ENCODE peak calls at places on chromosomes 4 and X, in six cellular contexts. U is aorta, X is fibroblast of lung, S is left lung, O is MM.1S, P is astrocyte of the spinal cord. C is an unnamed sample.

GRCh38 chrX:71017396-71017939 is 50.7 kb downstream of the SNX12 start:
- DNase-seq in X (peak), O (no peak), P (peak), U (no peak), S (no peak), C (no peak)

GRCh38 chr4:78581626-78582025 is 30.1 kb downstream of the ANXA3 start:
- DNase-seq in O (no peak), P (no peak), X (no peak), S (no peak), U (peak), C (no peak)

GRCh38 chr4:105257817-105258495 is 111.3 kb downstream of the TET2 start:
- DNase-seq in O (no peak), X (no peak), U (no peak), P (no peak), S (no peak), C (no peak)

GRCh38 chr4:8730681-8731080 is 138.1 kb downstream of the CPZ start:
- DNase-seq in P (no peak), S (peak), U (no peak), X (no peak), O (no peak), C (no peak)

GRCh38 chr4:86640469-86640868 is 46.4 kb downstream of the PTPN13 start:
- DNase-seq in X (peak), O (no peak), S (no peak), U (no peak), P (peak), C (no peak)

GRCh38 chr4:107167051-107167450 is 130.9 kb upstream of the DKK2 start:
- DNase-seq in O (no peak), S (no peak), U (no peak), X (no peak), P (no peak), C (no peak)

GRCh38 chrX:108131471-108131870 is 39.9 kb downstream of the ATG4A start:
- DNase-seq in O (no peak), X (peak), S (no peak), U (no peak), P (peak), C (no peak)

GRCh38 chr4:159178147-159178541 is 75.3 kb downstream of the RAPGEF2 start:
- DNase-seq in P (peak), O (no peak), S (no peak), X (peak), U (no peak), C (no peak)

GRCh38 chr4:123435246-123436113 is 38.9 kb downstream of the SPRY1 start:
- DNase-seq in P (no peak), S (no peak), U (no peak), O (no peak), X (no peak), C (no peak)

GRCh38 chrX:23610491-23610890 is 56.8 kb upstream of the PRDX4 start:
- DNase-seq in U (no peak), X (peak), P (no peak), O (no peak), S (no peak), C (no peak)

GRCh38 chr4:38511702-38512101 is 152.3 kb upstream of the KLF3 start:
- DNase-seq in P (no peak), O (no peak), S (no peak), U (no peak), X (no peak), C (no peak)

DNA sequence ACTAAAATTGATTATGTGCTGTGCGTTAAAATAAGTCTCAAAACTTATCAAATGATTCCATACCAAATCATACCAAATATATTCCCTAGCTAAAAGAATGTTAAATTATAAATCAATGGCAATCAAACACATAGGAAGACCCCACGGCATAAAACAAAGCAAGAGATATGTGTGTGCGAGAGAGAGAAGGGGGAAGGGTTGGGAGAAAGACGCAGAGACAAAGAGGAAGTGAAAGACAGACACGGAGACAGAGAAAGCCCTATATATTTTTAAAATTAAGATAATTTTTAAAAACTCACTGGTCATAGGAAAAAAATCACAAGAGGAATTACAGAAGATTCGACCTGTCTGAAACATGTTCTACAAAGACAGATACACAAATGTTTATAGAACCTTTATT is 371.4 kb downstream of the NLGN4X start:
- DNase-seq in U (no peak), S (no peak), O (no peak), P (no peak), X (no peak), C (no peak)
- H3K4me3 ChIP-seq in U (no peak), S (no peak), O (no peak), P (no peak), X (no peak), C (no peak)

DNA sequence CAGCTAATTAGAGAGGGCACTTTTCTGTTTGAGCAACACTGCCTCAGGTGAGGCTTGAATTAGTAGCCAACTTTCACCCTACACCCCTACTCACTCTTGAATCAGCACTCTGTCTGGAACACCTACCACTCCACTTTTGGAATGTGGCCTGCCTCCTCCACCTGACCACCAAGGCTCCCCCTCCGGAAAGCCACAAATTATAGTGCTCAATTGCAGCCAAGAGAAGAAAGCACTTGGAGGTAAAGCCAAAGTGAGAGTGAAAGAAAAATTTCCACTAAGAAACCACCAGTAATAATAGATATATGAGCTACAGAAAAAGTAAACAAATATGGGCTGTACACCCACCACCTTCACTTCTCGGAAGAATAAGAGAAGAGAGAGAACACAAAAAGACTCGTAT is 41.1 kb downstream of the PPP3CA start:
- DNase-seq in X (peak), S (peak), U (no peak), P (peak), O (peak), C (no peak)
- H3K4me3 ChIP-seq in X (peak), S (no peak), U (no peak), P (no peak), O (no peak), C (no peak)

GRCh38 chrX:47482065-47482511 is 934 bp downstream of the ZNF41 start:
- DNase-seq in P (no peak), X (no peak), U (no peak), O (no peak), S (no peak), C (no peak)
- H3K4me3 ChIP-seq in P (peak), X (peak), U (peak), O (peak), S (peak), C (peak)

DNA sequence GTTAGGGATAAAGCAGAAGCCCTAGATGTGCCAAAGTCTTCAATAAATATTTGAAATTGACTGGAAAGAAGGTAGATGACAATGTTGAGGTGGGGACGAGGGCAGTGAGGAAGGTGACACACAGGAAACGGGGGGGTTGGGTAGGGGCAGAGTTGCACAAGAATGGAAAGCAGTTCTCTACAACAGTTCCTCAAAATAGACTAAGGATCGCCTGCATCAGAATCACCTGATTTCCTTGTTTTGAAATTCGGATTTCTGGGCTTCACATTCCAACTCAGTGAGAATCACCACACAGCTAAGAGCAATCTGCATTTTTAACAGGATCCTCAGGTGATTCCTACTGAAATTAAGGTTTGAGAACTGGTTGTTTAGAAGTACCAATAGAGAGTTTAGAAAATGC is 70.6 kb downstream of the ARFIP1 start:
- DNase-seq in P (no peak), O (peak), S (peak), U (peak), X (peak), C (no peak)
- H3K4me3 ChIP-seq in P (no peak), O (peak), S (no peak), U (no peak), X (no peak), C (no peak)

GRCh38 chr4:10730019-10730418 is 45.5 kb upstream of the CLNK start:
- DNase-seq in U (no peak), X (no peak), P (no peak), O (no peak), S (no peak), C (no peak)
- H3K4me3 ChIP-seq in U (no peak), X (no peak), P (no peak), O (no peak), S (no peak), C (no peak)

DNA sequence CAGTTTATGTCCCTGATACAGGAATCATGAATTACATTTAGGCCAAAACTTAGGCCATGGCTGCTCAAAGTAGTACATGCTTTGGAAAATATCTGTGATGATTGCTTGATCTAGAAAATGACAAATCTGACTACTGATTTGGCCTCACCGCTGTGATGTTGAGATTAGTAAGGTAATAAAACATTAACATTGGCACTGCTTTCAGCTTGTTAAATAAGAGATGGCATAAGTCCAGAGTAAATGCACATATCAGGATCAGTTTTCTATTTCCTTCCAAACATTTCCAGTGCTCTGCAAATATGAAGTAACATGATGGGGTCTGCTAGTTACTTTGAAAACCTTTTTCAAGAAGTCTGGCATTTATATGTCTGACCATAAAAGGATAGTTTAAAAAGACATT is 687.3 kb upstream of the ACTRT1 start:
- DNase-seq in S (no peak), O (no peak), U (no peak), P (no peak), X (no peak), C (no peak)
- H3K4me3 ChIP-seq in S (no peak), O (no peak), U (no peak), P (no peak), X (no peak), C (no peak)